ENCODE peak calls at places on chromosome 15, in five cellular contexts. D is H1, L is H9, C is mesenchymal stem cell, I is trophoblast cell. V is an unnamed sample.

GRCh38 chr15:98865397-98866339 is 141.9 kb downstream of the PGPEP1L start:
- DNase-seq in L (peak), C (peak), D (no peak), I (peak), V (no peak)

GRCh38 chr15:99704444-99704838 is 28.8 kb downstream of the LYSMD4 start:
- DNase-seq in C (peak), I (peak), D (no peak), L (no peak), V (peak)

GRCh38 chr15:70251246-70251990 is 153.7 kb upstream of the TLE3 start:
- DNase-seq in C (no peak), L (no peak), I (no peak), D (no peak), V (no peak)

GRCh38 chr15:80093854-80094418 is 34.5 kb downstream of the ZFAND6 start:
- DNase-seq in I (no peak), D (no peak), C (no peak), L (no peak), V (no peak)

GRCh38 chr15:100123611-100124010 is 218.2 kb downstream of the ADAMTS17 start:
- DNase-seq in I (no peak), D (no peak), L (no peak), C (no peak), V (no peak)

GRCh38 chr15:71353171-71353570 is 237.9 kb downstream of the THSD4 start:
- DNase-seq in D (no peak), I (no peak), L (no peak), C (no peak), V (no peak)

GRCh38 chr15:64775551-64776401 is at the start of gene RBPMS2:
- DNase-seq in C (peak), D (peak), L (peak), I (peak), V (no peak)

GRCh38 chr15:95407534-95407933 is 923.0 kb upstream of the NR2F2 start:
- DNase-seq in L (no peak), D (no peak), C (no peak), I (no peak), V (no peak)

GRCh38 chr15:61199681-61200080 is 29.4 kb downstream of the RORA start:
- DNase-seq in I (no peak), C (no peak), L (no peak), D (no peak), V (no peak)

DNA sequence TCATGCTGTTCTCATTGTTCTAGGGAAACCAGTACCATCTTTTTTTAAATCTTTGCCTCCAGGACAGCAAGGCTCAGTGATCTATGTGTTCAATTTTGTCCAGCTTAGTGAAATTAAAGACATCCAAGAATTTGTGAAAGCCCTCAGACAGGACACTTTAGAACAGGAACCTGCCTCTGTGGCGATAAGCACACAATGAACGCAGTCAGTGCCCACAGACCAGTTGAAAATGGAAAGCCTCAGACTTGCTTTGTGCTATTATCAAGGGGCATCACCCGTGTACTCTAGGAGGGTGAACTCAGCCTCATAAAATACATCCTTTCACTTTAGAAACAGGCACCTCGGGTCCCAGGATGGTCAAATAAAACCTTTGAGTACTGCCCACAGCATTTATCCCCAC is 20.1 kb downstream of the EID1 start:
- DNase-seq in I (no peak), D (no peak), C (no peak), L (no peak), V (no peak)
- H2BK12ac ChIP-seq in I (no peak), D (no peak), C (no peak), L (no peak), V (peak)

GRCh38 chr15:25619761-25620160 is 180.9 kb upstream of the UBE3A start:
- DNase-seq in D (no peak), I (no peak), L (no peak), C (no peak), V (no peak)

GRCh38 chr15:25620466-25620865 is 181.6 kb upstream of the UBE3A start:
- DNase-seq in L (no peak), D (no peak), C (no peak), I (no peak), V (no peak)

GRCh38 chr15:25619076-25619475 is 180.3 kb upstream of the UBE3A start:
- DNase-seq in I (no peak), C (no peak), D (no peak), L (no peak), V (no peak)

GRCh38 chr15:25616471-25616870 is 177.6 kb upstream of the UBE3A start:
- DNase-seq in C (no peak), L (no peak), D (no peak), I (peak), V (no peak)

GRCh38 chr15:25618161-25618560 is 179.3 kb upstream of the UBE3A start:
- DNase-seq in C (no peak), L (no peak), I (no peak), D (no peak), V (no peak)
- H2BK12ac ChIP-seq in C (no peak), L (no peak), I (no peak), D (no peak), V (no peak)

GRCh38 chr15:54812383-54812782 is 384.4 kb downstream of the RSL24D1 start:
- DNase-seq in L (no peak), D (no peak), I (no peak), C (no peak), V (no peak)
- H2BK12ac ChIP-seq in L (no peak), D (no peak), I (no peak), C (no peak), V (no peak)

GRCh38 chr15:50973605-50974004 is 65.1 kb downstream of the AP4E1 start:
- DNase-seq in I (no peak), D (no peak), C (no peak), L (no peak), V (no peak)
- H2BK12ac ChIP-seq in I (no peak), D (no peak), C (no peak), L (no peak), V (no peak)

GRCh38 chr15:30992073-30992363 is 590 bp upstream of the MTMR10 start:
- DNase-seq in D (no peak), L (no peak), C (no peak), I (no peak), V (no peak)
- H2BK12ac ChIP-seq in D (no peak), L (no peak), C (no peak), I (peak), V (no peak)

V was measured in neuronal stem cell.